ENCODE peak calls at places on chromosome 7, in nine cellular contexts. X, E, K, S, F, H, W, J and T are unnamed samples.

GRCh38 chr7:155509725-155510551 is 36.4 kb downstream of the CNPY1 start:
- DNase-seq in X (no peak), E (no peak), K (no peak), S (peak; percentile 73), F (no peak), H (no peak), W (peak; percentile 8), J (no peak), T (no peak)

GRCh38 chr7:157425761-157426160 is 89.0 kb downstream of the DNAJB6 start:
- DNase-seq in X (no peak), E (peak; percentile 65), K (no peak), S (no peak), F (no peak), H (no peak), W (no peak), J (no peak), T (no peak)

GRCh38 chr7:5005066-5005465 is 40.6 kb upstream of the RBAK start:
- DNase-seq in X (no peak), E (no peak), K (no peak), S (no peak), F (no peak), H (no peak), W (no peak), J (no peak), T (no peak)

GRCh38 chr7:44654255-44654791 is 47.9 kb downstream of the OGDH start:
- DNase-seq in X (no peak), E (no peak), K (no peak), S (no peak), F (no peak), H (no peak), W (no peak), J (no peak), T (no peak)

GRCh38 chr7:158362912-158363905 is 224.4 kb downstream of the PTPRN2 start:
- DNase-seq in X (no peak), E (no peak), K (no peak), S (peak; percentile 52), F (no peak), H (no peak), W (no peak), J (no peak), T (no peak)

GRCh38 chr7:1974714-1975113 is 258.0 kb downstream of the MAD1L1 start:
- DNase-seq in X (no peak), E (peak; percentile 57), K (no peak), S (no peak), F (no peak), H (no peak), W (no peak), J (no peak), T (no peak)

GRCh38 chr7:16915405-16915804 is 33.6 kb upstream of the AGR3 start:
- DNase-seq in X (peak; percentile 97), E (no peak), K (no peak), S (peak; percentile 81), F (no peak), H (no peak), W (no peak), J (no peak), T (peak; percentile 96)

GRCh38 chr7:55179897-55180682 is 161.3 kb downstream of the EGFR start:
- DNase-seq in X (no peak), E (no peak), K (no peak), S (no peak), F (no peak), H (no peak), W (no peak), J (no peak), T (no peak)

GRCh38 chr7:40298421-40298820 is 163.6 kb downstream of the SUGCT start:
- DNase-seq in X (peak; percentile 92), E (no peak), K (no peak), S (peak; percentile 93), F (no peak), H (no peak), W (no peak), J (no peak), T (peak; percentile 99)